ENCODE peak calls at places on chromosomes 5 and 9, in seven cellular contexts. O is LoVo; K is GM06990; I is stimulated activated CD4-positive, alpha-beta T cell treated with anti-CD3 and anti-CD28 coated beads, Interleukin-15, amount 100 ng/mL, for 1 hour; Y is islet precursor cell; H is dorsolateral prefrontal cortex; Q is kidney. U is an unnamed sample.
A peak's percentile ranks its signal among the peaks of the same experiment; 100 is the strongest.

GRCh38 chr9:108072740-108073139 is 583.2 kb upstream of the KLF4 start:
- DNase-seq in O (no peak), K (no peak), I (no peak), Y (no peak), H (no peak), Q (no peak), U (no peak)

GRCh38 chr5:111494350-111494999 is 17.9 kb downstream of the STARD4 start:
- DNase-seq in O (peak; percentile 34), K (no peak), I (no peak), Y (no peak), H (no peak), Q (no peak), U (no peak)

GRCh38 chr5:27472000-27472763 is 433.8 kb upstream of the CDH9 start:
- DNase-seq in O (peak; percentile 95), K (peak; percentile 50), I (no peak), Y (peak; percentile 98), H (no peak), Q (no peak), U (no peak)

GRCh38 chr5:79853676-79854418 is 137.2 kb downstream of the MTX3 start:
- DNase-seq in O (peak; percentile 47), K (no peak), I (no peak), Y (peak; percentile 66), H (no peak), Q (no peak), U (no peak)

GRCh38 chr5:74442466-74442865 is 198.1 kb downstream of the ENC1 start:
- DNase-seq in O (no peak), K (no peak), I (no peak), Y (peak; percentile 89), H (no peak), Q (no peak), U (no peak)

GRCh38 chr5:36696059-36696673 is 89.8 kb downstream of the SLC1A3 start:
- DNase-seq in O (peak; percentile 76), K (no peak), I (no peak), Y (peak; percentile 82), H (peak; percentile 35), Q (no peak), U (no peak)

GRCh38 chr5:124660229-124661093 is 86.0 kb downstream of the ZNF608 start:
- DNase-seq in O (peak; percentile 51), K (no peak), I (no peak), Y (peak; percentile 79), H (no peak), Q (no peak), U (no peak)

GRCh38 chr9:21110708-21111576 is 30.7 kb downstream of the IFNW1 start:
- DNase-seq in O (peak; percentile 73), K (peak; percentile 38), I (no peak), Y (no peak), H (peak; percentile 27), Q (no peak), U (no peak)

GRCh38 chr5:17190242-17190778 is 27.1 kb upstream of the BASP1 start:
- DNase-seq in O (peak; percentile 67), K (peak; percentile 8), I (no peak), Y (peak; percentile 75), H (no peak), Q (no peak), U (no peak)

GRCh38 chr9:100443781-100444768 is 17.1 kb downstream of the MSANTD3 start:
- DNase-seq in O (no peak), K (no peak), I (no peak), Y (no peak), H (no peak), Q (no peak), U (no peak)

GRCh38 chr5:51652980-51653379 is 269.7 kb downstream of the ISL1 start:
- DNase-seq in O (no peak), K (no peak), I (no peak), Y (peak; percentile 58), H (no peak), Q (no peak), U (no peak)

GRCh38 chr5:143717400-143717799 is 94.6 kb upstream of the HMHB1 start:
- DNase-seq in O (no peak), K (no peak), I (no peak), Y (no peak), H (no peak), Q (no peak), U (no peak)

GRCh38 chr5:53712327-53712726 is 151.9 kb downstream of the NDUFS4 start:
- DNase-seq in O (no peak), K (no peak), I (no peak), Y (no peak), H (no peak), Q (peak; percentile 54), U (no peak)

GRCh38 chr5:16642896-16643295 is 26.1 kb upstream of the RETREG1 start:
- DNase-seq in O (no peak), K (no peak), I (no peak), Y (no peak), H (no peak), Q (no peak), U (no peak)

GRCh38 chr5:53416144-53416730 is 64.2 kb upstream of the FST start:
- DNase-seq in O (no peak), K (no peak), I (no peak), Y (no peak), H (no peak), Q (no peak), U (no peak)

GRCh38 chr9:111601237-111602018 is 2.0 kb upstream of the PTGR1 start:
- DNase-seq in O (peak; percentile 20), K (no peak), I (no peak), Y (no peak), H (no peak), Q (no peak), U (no peak)

GRCh38 chr9:69317894-69318293 is 7.1 kb upstream of the ENTREP1 start:
- DNase-seq in O (no peak), K (peak; percentile 0), I (no peak), Y (no peak), H (no peak), Q (no peak), U (no peak)

GRCh38 chr5:73338201-73339126 is 110.1 kb downstream of the FOXD1 start:
- DNase-seq in O (no peak), K (no peak), I (no peak), Y (no peak), H (no peak), Q (peak; percentile 57), U (no peak)

GRCh38 chr9:27726244-27727141 is 153.2 kb upstream of the C9orf72 start:
- DNase-seq in O (peak; percentile 63), K (peak; percentile 6), I (peak; percentile 5), Y (peak; percentile 81), H (peak; percentile 68), Q (no peak), U (peak; percentile 69)

GRCh38 chr9:101065930-101066329 is 37.4 kb downstream of the PLPPR1 start:
- DNase-seq in O (no peak), K (no peak), I (no peak), Y (no peak), H (no peak), Q (no peak), U (no peak)

GRCh38 chr5:59893436-59894227 is at the start of gene PDE4D:
- DNase-seq in O (no peak), K (peak; percentile 9), I (no peak), Y (peak; percentile 93), H (no peak), Q (peak; percentile 88), U (peak; percentile 6)

GRCh38 chr5:149759986-149760699 is 30.0 kb downstream of the PPARGC1B start:
- DNase-seq in O (no peak), K (no peak), I (no peak), Y (no peak), H (no peak), Q (peak; percentile 37), U (no peak)

GRCh38 chr9:110782701-110783100 is 114.1 kb downstream of the MUSK start:
- DNase-seq in O (no peak), K (no peak), I (no peak), Y (no peak), H (no peak), Q (no peak), U (no peak)

GRCh38 chr5:173954671-173955605 is 34.0 kb upstream of the C5orf47 start:
- DNase-seq in O (no peak), K (no peak), I (no peak), Y (no peak), H (no peak), Q (no peak), U (no peak)

GRCh38 chr5:80834710-80835109 is 125.5 kb upstream of the RASGRF2 start:
- DNase-seq in O (no peak), K (no peak), I (no peak), Y (peak; percentile 57), H (no peak), Q (no peak), U (no peak)

GRCh38 chr5:133769842-133770241 is 157.5 kb upstream of the FSTL4 start:
- DNase-seq in O (no peak), K (no peak), I (no peak), Y (no peak), H (no peak), Q (no peak), U (no peak)

GRCh38 chr5:88269222-88269771 is 652 bp upstream of the TMEM161B start:
- DNase-seq in O (peak; percentile 53), K (peak; percentile 32), I (no peak), Y (no peak), H (peak; percentile 5), Q (no peak), U (no peak)

GRCh38 chr5:176732736-176733585 is 77.4 kb upstream of the UNC5A start:
- DNase-seq in O (no peak), K (no peak), I (no peak), Y (peak; percentile 42), H (peak; percentile 25), Q (no peak), U (no peak)

GRCh38 chr9:35951736-35952135 is 6.2 kb downstream of the OR2S2 start:
- DNase-seq in O (peak; percentile 36), K (no peak), I (no peak), Y (peak; percentile 69), H (no peak), Q (no peak), U (no peak)

GRCh38 chr5:129963359-129963758 is 59.1 kb downstream of the CHSY3 start:
- DNase-seq in O (peak; percentile 18), K (no peak), I (no peak), Y (no peak), H (no peak), Q (no peak), U (no peak)

GRCh38 chr5:118794281-118794680 is 194.1 kb downstream of the DTWD2 start:
- DNase-seq in O (no peak), K (no peak), I (no peak), Y (no peak), H (no peak), Q (no peak), U (no peak)

GRCh38 chr5:149773245-149774095 is 43.4 kb downstream of the PPARGC1B start:
- DNase-seq in O (no peak), K (no peak), I (no peak), Y (no peak), H (no peak), Q (peak; percentile 41), U (no peak)

GRCh38 chr5:27578280-27578679 is 539.9 kb upstream of the CDH9 start:
- DNase-seq in O (no peak), K (no peak), I (no peak), Y (no peak), H (no peak), Q (no peak), U (no peak)

GRCh38 chr5:125891326-125891725 is 531.9 kb upstream of the GRAMD2B start:
- DNase-seq in O (no peak), K (no peak), I (no peak), Y (no peak), H (no peak), Q (no peak), U (no peak)

GRCh38 chr9:105835721-105836120 is 141.4 kb downstream of the TMEM38B start:
- DNase-seq in O (no peak), K (no peak), I (no peak), Y (no peak), H (peak; percentile 56), Q (no peak), U (no peak)

GRCh38 chr5:36701085-36701691 is 94.8 kb downstream of the SLC1A3 start:
- DNase-seq in O (no peak), K (no peak), I (no peak), Y (peak; percentile 60), H (no peak), Q (no peak), U (no peak)

GRCh38 chr9:29118555-29118954 is 1545.3 kb upstream of the C9orf72 start:
- DNase-seq in O (no peak), K (no peak), I (no peak), Y (no peak), H (no peak), Q (no peak), U (no peak)

GRCh38 chr5:83035373-83036170 is 41.6 kb downstream of the TMEM167A start:
- DNase-seq in O (no peak), K (no peak), I (no peak), Y (no peak), H (peak; percentile 60), Q (no peak), U (peak; percentile 68)

U was measured in nucleus accumbens.